ENCODE peak calls at places on chromosomes 1 and 21, in eight cellular contexts. F, B, Z, M, A, I, Q and X are unnamed samples.
A peak's percentile ranks its signal among the peaks of the same experiment; 100 is the strongest.

GRCh38 chr1:66244429-66244828 is 289.5 kb upstream of the SGIP1 start:
- DNase-seq in F (no peak), B (no peak), Z (no peak), M (peak; percentile 8), A (no peak), I (no peak), Q (no peak), X (no peak)

GRCh38 chr1:100883963-100884362 is 10.7 kb downstream of the EXTL2 start:
- DNase-seq in F (no peak), B (peak; percentile 70), Z (peak; percentile 53), M (no peak), A (no peak), I (no peak), Q (no peak), X (no peak)

GRCh38 chr1:162549001-162549400 is 12.5 kb upstream of the UAP1 start:
- DNase-seq in F (no peak), B (no peak), Z (no peak), M (no peak), A (no peak), I (no peak), Q (no peak), X (no peak)

GRCh38 chr1:161019767-161020572 is 982 bp downstream of the F11R start:
- DNase-seq in F (no peak), B (peak; percentile 81), Z (no peak), M (no peak), A (no peak), I (no peak), Q (peak; percentile 27), X (no peak)

GRCh38 chr1:33219886-33220661 is 36.2 kb upstream of the ZNF362 start:
- DNase-seq in F (no peak), B (no peak), Z (no peak), M (no peak), A (no peak), I (no peak), Q (no peak), X (peak; percentile 94)

GRCh38 chr21:42353623-42354022 is 2.8 kb upstream of the TFF2 start:
- DNase-seq in F (no peak), B (no peak), Z (no peak), M (no peak), A (no peak), I (no peak), Q (no peak), X (no peak)

GRCh38 chr1:18922319-18922726 is 20.0 kb upstream of the ALDH4A1 start:
- DNase-seq in F (no peak), B (peak; percentile 95), Z (peak; percentile 91), M (no peak), A (peak; percentile 89), I (no peak), Q (peak; percentile 28), X (peak; percentile 33)

GRCh38 chr1:67525053-67525760 is 95.0 kb upstream of the SERBP1 start:
- DNase-seq in F (no peak), B (no peak), Z (no peak), M (no peak), A (no peak), I (no peak), Q (no peak), X (no peak)

GRCh38 chr1:177915641-177916040 is 54.2 kb downstream of the SEC16B start:
- DNase-seq in F (no peak), B (no peak), Z (no peak), M (no peak), A (no peak), I (no peak), Q (no peak), X (no peak)

GRCh38 chr1:150612014-150612345 is 17.4 kb downstream of the ENSA start:
- DNase-seq in F (no peak), B (no peak), Z (no peak), M (no peak), A (no peak), I (no peak), Q (no peak), X (no peak)

GRCh38 chr1:201761871-201762270 is 67.1 kb upstream of the IPO9 start:
- DNase-seq in F (no peak), B (no peak), Z (no peak), M (no peak), A (no peak), I (no peak), Q (no peak), X (no peak)

GRCh38 chr1:216944864-216945505 is 221.8 kb upstream of the ESRRG start:
- DNase-seq in F (no peak), B (no peak), Z (no peak), M (no peak), A (no peak), I (no peak), Q (no peak), X (no peak)

GRCh38 chr1:110597966-110598365 is 8.2 kb downstream of the KCNA2 start:
- DNase-seq in F (no peak), B (no peak), Z (no peak), M (no peak), A (no peak), I (no peak), Q (no peak), X (no peak)

GRCh38 chr1:44049839-44050238 is 18.6 kb upstream of the SLC6A9 start:
- DNase-seq in F (no peak), B (peak; percentile 90), Z (peak; percentile 91), M (no peak), A (no peak), I (no peak), Q (no peak), X (no peak)

GRCh38 chr1:103171041-103171590 is 62.8 kb upstream of the COL11A1 start:
- DNase-seq in F (no peak), B (no peak), Z (no peak), M (no peak), A (no peak), I (no peak), Q (no peak), X (no peak)

GRCh38 chr1:13535227-13535626 is 21.4 kb upstream of the LRRC38 start:
- DNase-seq in F (no peak), B (no peak), Z (no peak), M (no peak), A (peak; percentile 69), I (no peak), Q (no peak), X (no peak)

GRCh38 chr1:183883629-183884028 is 78.7 kb downstream of the RGL1 start:
- DNase-seq in F (no peak), B (no peak), Z (no peak), M (no peak), A (no peak), I (no peak), Q (no peak), X (peak; percentile 35)

GRCh38 chr1:154148787-154149186 is 6.1 kb downstream of the NUP210L start:
- DNase-seq in F (no peak), B (peak; percentile 21), Z (no peak), M (no peak), A (no peak), I (no peak), Q (no peak), X (no peak)

GRCh38 chr1:113895961-113896360 is 8.6 kb upstream of the BCL2L15 start:
- DNase-seq in F (no peak), B (no peak), Z (no peak), M (no peak), A (no peak), I (no peak), Q (no peak), X (no peak)

GRCh38 chr1:15187175-15187810 is 33.7 kb downstream of the TMEM51 start:
- DNase-seq in F (no peak), B (no peak), Z (no peak), M (no peak), A (no peak), I (no peak), Q (no peak), X (no peak)

GRCh38 chr21:46295996-46296752 is 10.0 kb downstream of the YBEY start:
- DNase-seq in F (no peak), B (peak; percentile 86), Z (peak; percentile 76), M (peak; percentile 22), A (peak; percentile 96), I (peak; percentile 29), Q (peak; percentile 89), X (no peak)

GRCh38 chr1:103208844-103209243 is 100.5 kb upstream of the COL11A1 start:
- DNase-seq in F (no peak), B (no peak), Z (no peak), M (no peak), A (no peak), I (no peak), Q (no peak), X (no peak)

GRCh38 chr1:232249335-232249734 is 380.6 kb downstream of the SIPA1L2 start:
- DNase-seq in F (no peak), B (no peak), Z (no peak), M (no peak), A (no peak), I (no peak), Q (no peak), X (peak; percentile 40)

GRCh38 chr1:153679337-153680119 is 1.0 kb downstream of the NPR1 start:
- DNase-seq in F (no peak), B (peak; percentile 22), Z (no peak), M (peak; percentile 23), A (peak; percentile 51), I (no peak), Q (peak; percentile 18), X (peak; percentile 72)

GRCh38 chr1:85884372-85885035 is 176.3 kb upstream of the ZNHIT6 start:
- DNase-seq in F (peak; percentile 13), B (peak; percentile 42), Z (peak; percentile 44), M (no peak), A (no peak), I (no peak), Q (peak; percentile 22), X (no peak)

GRCh38 chr21:42580076-42580792 is 66.6 kb downstream of the SLC37A1 start:
- DNase-seq in F (no peak), B (no peak), Z (no peak), M (no peak), A (peak; percentile 11), I (no peak), Q (no peak), X (peak; percentile 22)

GRCh38 chr1:19209439-19209989 is 552 bp downstream of the UBR4 start:
- DNase-seq in F (no peak), B (peak; percentile 53), Z (peak; percentile 62), M (no peak), A (no peak), I (peak; percentile 7), Q (no peak), X (no peak)